ENCODE peak calls at places on chromosomes 13 and 19, in eight cellular contexts. P, A, U, S, T, H, D and X are unnamed samples.

GRCh38 chr19:58356236-58356970 is 3.1 kb upstream of the A1BG start:
- DNase-seq in P (peak; percentile 50), A (peak; percentile 37), U (no peak), S (no peak), T (peak; percentile 45), H (no peak), D (peak; percentile 39), X (no peak)

GRCh38 chr13:46043647-46044046 is 8.9 kb downstream of the ZC3H13 start:
- DNase-seq in P (no peak), A (no peak), U (no peak), S (no peak), T (no peak), H (no peak), D (no peak), X (no peak)

GRCh38 chr13:19845758-19846157 is 17.7 kb downstream of the ZMYM5 start:
- DNase-seq in P (no peak), A (peak; percentile 94), U (peak; percentile 91), S (no peak), T (peak; percentile 95), H (no peak), D (peak; percentile 99), X (peak; percentile 49)

GRCh38 chr13:89627991-89628390 is 1719.5 kb upstream of the MIR17HG start:
- DNase-seq in P (no peak), A (no peak), U (no peak), S (no peak), T (no peak), H (no peak), D (no peak), X (no peak)

GRCh38 chr13:50712469-50712868 is 131.0 kb downstream of the DLEU7 start:
- DNase-seq in P (no peak), A (no peak), U (no peak), S (no peak), T (no peak), H (no peak), D (peak; percentile 26), X (no peak)

GRCh38 chr13:50993371-50993770 is 83.8 kb downstream of the RNASEH2B start:
- DNase-seq in P (no peak), A (no peak), U (no peak), S (no peak), T (no peak), H (no peak), D (no peak), X (no peak)

GRCh38 chr19:18612772-18613588 is at the start of gene TMEM59L:
- DNase-seq in P (peak; percentile 75), A (no peak), U (no peak), S (no peak), T (no peak), H (no peak), D (no peak), X (no peak)

GRCh38 chr19:46697142-46697960 is 19.6 kb downstream of the PRKD2 start:
- DNase-seq in P (peak; percentile 99), A (peak; percentile 75), U (no peak), S (no peak), T (peak; percentile 71), H (peak; percentile 84), D (peak; percentile 71), X (peak; percentile 100)

GRCh38 chr13:109465151-109465550 is 321.2 kb downstream of the IRS2 start:
- DNase-seq in P (no peak), A (peak; percentile 51), U (no peak), S (no peak), T (peak; percentile 11), H (no peak), D (peak; percentile 81), X (peak; percentile 32)

GRCh38 chr13:26007261-26007765 is 44.5 kb downstream of the SHISA2 start:
- DNase-seq in P (no peak), A (no peak), U (no peak), S (no peak), T (no peak), H (no peak), D (no peak), X (no peak)

GRCh38 chr13:50082426-50083283 is 67.4 kb downstream of the KCNRG start:
- DNase-seq in P (peak; percentile 91), A (peak; percentile 62), U (peak; percentile 63), S (no peak), T (peak; percentile 72), H (peak; percentile 36), D (peak; percentile 69), X (peak; percentile 94)

GRCh38 chr13:87676254-87677042 is 5.3 kb downstream of the SLITRK5 start:
- DNase-seq in P (peak; percentile 71), A (no peak), U (no peak), S (no peak), T (no peak), H (no peak), D (no peak), X (no peak)

GRCh38 chr13:87678353-87678752 is 7.2 kb downstream of the SLITRK5 start:
- DNase-seq in P (no peak), A (no peak), U (no peak), S (no peak), T (no peak), H (no peak), D (no peak), X (no peak)

GRCh38 chr13:87677334-87678234 is 6.4 kb downstream of the SLITRK5 start:
- DNase-seq in P (peak; percentile 85), A (no peak), U (no peak), S (no peak), T (no peak), H (no peak), D (peak; percentile 10), X (no peak)

GRCh38 chr13:87677043-87677333 is 5.8 kb downstream of the SLITRK5 start:
- DNase-seq in P (no peak), A (no peak), U (no peak), S (no peak), T (no peak), H (no peak), D (no peak), X (no peak)

GRCh38 chr13:87680298-87680697 is 9.1 kb downstream of the SLITRK5 start:
- DNase-seq in P (no peak), A (no peak), U (no peak), S (no peak), T (no peak), H (no peak), D (peak; percentile 15), X (no peak)
- TF ChIP-seq CTCF in P (peak; percentile 52), A (no peak), U (no peak), S (no peak), T (no peak), H (no peak), D (no peak), X (no peak)

GRCh38 chr19:33821871-33822270 is 25.2 kb downstream of the KCTD15 start:
- DNase-seq in P (no peak), A (peak; percentile 31), U (no peak), S (no peak), T (no peak), H (no peak), D (no peak), X (peak; percentile 26)

GRCh38 chr19:33815410-33816340 is 19.0 kb downstream of the KCTD15 start:
- DNase-seq in P (peak; percentile 40), A (peak; percentile 18), U (no peak), S (no peak), T (peak; percentile 32), H (no peak), D (peak; percentile 50), X (peak; percentile 55)

GRCh38 chr19:33819875-33820781 is 23.5 kb downstream of the KCTD15 start:
- DNase-seq in P (peak; percentile 88), A (peak; percentile 77), U (no peak), S (peak; percentile 30), T (peak; percentile 87), H (peak; percentile 43), D (peak; percentile 76), X (peak; percentile 94)

GRCh38 chr19:33818426-33818825 is 21.8 kb downstream of the KCTD15 start:
- DNase-seq in P (peak; percentile 38), A (no peak), U (no peak), S (no peak), T (no peak), H (no peak), D (no peak), X (no peak)

GRCh38 chr19:33819496-33819874 is 22.8 kb downstream of the KCTD15 start:
- DNase-seq in P (no peak), A (no peak), U (no peak), S (no peak), T (no peak), H (no peak), D (no peak), X (no peak)
- H3K4me3 ChIP-seq in P (no peak overlapping the region), A (peak overlapping the region; percentile 40), U (peak overlapping the region; percentile 34), S (peak overlapping the region; percentile 64), T (peak overlapping the region; percentile 39), H (peak overlapping the region; percentile 38), D (no peak overlapping the region), X (no peak overlapping the region)

GRCh38 chr19:1265611-1266115 is 3.5 kb upstream of the CIRBP start:
- DNase-seq in P (no peak), A (peak; percentile 95), U (peak; percentile 45), S (peak; percentile 76), T (peak; percentile 68), H (no peak), D (peak; percentile 80), X (peak; percentile 79)

GRCh38 chr19:1267441-1268391 is 1.4 kb upstream of the CIRBP start:
- DNase-seq in P (peak; percentile 70), A (no peak), U (no peak), S (no peak), T (no peak), H (no peak), D (no peak), X (no peak)

GRCh38 chr19:1264801-1265610 is 4.1 kb upstream of the CIRBP start:
- DNase-seq in P (peak; percentile 94), A (peak; percentile 94), U (peak; percentile 51), S (no peak), T (peak; percentile 86), H (no peak), D (peak; percentile 89), X (peak; percentile 47)

GRCh38 chr19:1266818-1267440 is 2.2 kb upstream of the CIRBP start:
- DNase-seq in P (peak; percentile 93), A (no peak), U (no peak), S (no peak), T (peak; percentile 64), H (no peak), D (peak; percentile 42), X (peak; percentile 56)

GRCh38 chr19:1266116-1266817 is 2.9 kb upstream of the CIRBP start:
- DNase-seq in P (peak; percentile 95), A (peak; percentile 93), U (peak; percentile 30), S (no peak), T (peak; percentile 89), H (no peak), D (peak; percentile 83), X (peak; percentile 82)
- TF ChIP-seq CTCF in P (no peak), A (no peak), U (no peak), S (no peak), T (no peak), H (no peak), D (no peak), X (no peak)

DNA sequence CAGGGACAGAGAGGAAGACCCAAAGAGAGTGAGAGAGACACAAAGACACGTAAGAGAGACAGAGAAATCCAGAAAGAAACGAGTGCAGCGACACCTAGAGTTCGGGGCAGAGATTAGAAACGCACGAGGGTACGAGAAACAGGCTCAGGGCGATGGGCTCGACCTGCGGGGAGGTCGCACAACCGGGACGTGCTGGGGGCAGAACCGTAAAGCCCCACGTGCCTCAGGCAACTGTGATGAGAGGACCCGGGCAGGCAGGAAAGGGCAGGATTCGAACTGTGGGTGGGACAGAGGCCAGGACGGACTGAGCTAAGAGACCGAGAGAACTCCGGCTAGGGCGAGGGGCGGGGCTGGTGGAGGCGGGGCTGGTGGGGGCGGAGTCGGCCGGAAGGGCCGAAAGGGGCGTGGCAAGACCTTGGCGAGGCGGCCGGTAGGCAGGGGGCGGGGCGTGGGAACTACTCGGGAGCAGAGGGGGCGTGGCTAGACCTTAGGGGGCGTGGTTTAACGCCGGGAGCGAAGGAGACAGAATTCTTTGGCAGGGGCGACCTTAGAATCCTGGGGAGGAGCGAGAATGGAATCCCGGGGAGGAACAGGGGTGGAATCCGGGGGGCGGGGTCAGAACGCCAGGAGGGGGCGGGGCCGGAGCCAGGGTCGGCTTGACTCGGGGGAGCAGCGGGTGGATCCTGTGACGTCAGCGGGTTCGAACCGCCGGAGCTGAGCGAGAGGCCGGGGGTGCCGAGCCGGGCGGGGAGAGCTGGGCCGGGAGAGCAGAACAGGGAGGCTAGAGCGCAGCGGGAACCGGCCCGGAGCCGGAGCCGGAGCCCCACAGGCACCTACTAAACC is at the start of gene NECTIN2:
- DNase-seq in P (peak; percentile 100), A (peak; percentile 94), U (peak; percentile 96), S (peak; percentile 97), T (peak; percentile 99), H (peak; percentile 100), D (peak; percentile 99), X (peak; percentile 82)
- H3K4me3 ChIP-seq in P (peak within 1 kb of the TSS; percentile 100), A (peak within 1 kb of the TSS; percentile 76), U (peak within 1 kb of the TSS; percentile 95), S (peak within 1 kb of the TSS; percentile 97), T (peak within 1 kb of the TSS; percentile 69), H (peak within 1 kb of the TSS; percentile 88), D (peak within 1 kb of the TSS; percentile 92), X (peak within 1 kb of the TSS; percentile 44)